ENCODE peak calls at places on chromosomes 3 and 15, in six cellular contexts. B is foreskin fibroblast, F is kidney epithelial cell, V is breast epithelium, H is stomach, O is endodermal cell. Z is an unnamed sample.

GRCh38 chr3:27581852-27582251 is 97.7 kb upstream of the SLC4A7 start:
- DNase-seq in B (no peak), F (no peak), V (no peak), H (no peak), O (no peak), Z (no peak)

GRCh38 chr15:40743921-40744809 is 10.9 kb downstream of the RMDN3 start:
- DNase-seq in B (peak), F (no peak), V (no peak), H (no peak), O (no peak), Z (peak)

GRCh38 chr3:189710620-189711388 is 79.6 kb downstream of the TP63 start:
- DNase-seq in B (peak), F (peak), V (no peak), H (no peak), O (no peak), Z (peak)

GRCh38 chr3:194271459-194272035 is 79.6 kb downstream of the CPN2 start:
- DNase-seq in B (no peak), F (no peak), V (no peak), H (no peak), O (no peak), Z (no peak)

GRCh38 chr3:27467545-27467944 is 16.6 kb downstream of the SLC4A7 start:
- DNase-seq in B (peak), F (no peak), V (no peak), H (no peak), O (no peak), Z (peak)

GRCh38 chr3:188205992-188206416 is 52.0 kb downstream of the LPP start:
- DNase-seq in B (no peak), F (no peak), V (no peak), H (no peak), O (peak), Z (no peak)

GRCh38 chr3:153631664-153632063 is 469.6 kb downstream of the RAP2B start:
- DNase-seq in B (no peak), F (no peak), V (no peak), H (no peak), O (no peak), Z (no peak)

GRCh38 chr15:55742498-55742926 is 440 bp downstream of the PRTG start:
- DNase-seq in B (peak), F (no peak), V (no peak), H (no peak), O (no peak), Z (no peak)

GRCh38 chr3:128133273-128133883 is 9.8 kb upstream of the RUVBL1 start:
- DNase-seq in B (peak), F (no peak), V (no peak), H (no peak), O (peak), Z (peak)

GRCh38 chr3:57966823-57967222 is 41.4 kb upstream of the FLNB start:
- DNase-seq in B (peak), F (no peak), V (no peak), H (no peak), O (no peak), Z (peak)

GRCh38 chr3:124768812-124769211 is 38.6 kb downstream of the UMPS start:
- DNase-seq in B (no peak), F (no peak), V (no peak), H (no peak), O (peak), Z (no peak)

GRCh38 chr15:22895465-22896190 is 57.2 kb downstream of the NIPA2 start:
- DNase-seq in B (peak), F (peak), V (peak), H (peak), O (peak), Z (no peak)

GRCh38 chr3:138441742-138442141 is 7.3 kb downstream of the ESYT3 start:
- DNase-seq in B (peak), F (no peak), V (no peak), H (no peak), O (peak), Z (peak)

GRCh38 chr15:67839358-67839928 is 402 bp downstream of the RNU6-1 start:
- DNase-seq in B (peak), F (no peak), V (no peak), H (no peak), O (peak), Z (peak)

GRCh38 chr3:176650478-176650877 is 546.8 kb downstream of the TBL1XR1 start:
- DNase-seq in B (peak), F (no peak), V (no peak), H (no peak), O (no peak), Z (peak)

GRCh38 chr3:59143447-59143846 is 93.6 kb upstream of the CFAP20DC start:
- DNase-seq in B (peak), F (no peak), V (no peak), H (no peak), O (no peak), Z (no peak)

GRCh38 chr3:184399410-184399809 is 19.6 kb downstream of the CHRD start:
- DNase-seq in B (peak), F (peak), V (no peak), H (no peak), O (peak), Z (peak)

GRCh38 chr15:69755571-69756310 is 303.1 kb downstream of the RPLP1 start:
- DNase-seq in B (no peak), F (peak), V (no peak), H (no peak), O (no peak), Z (no peak)

GRCh38 chr3:60588806-60589205 is 662.4 kb downstream of the FHIT start:
- DNase-seq in B (no peak), F (peak), V (no peak), H (no peak), O (no peak), Z (peak)

GRCh38 chr15:90594297-90594696 is 64.6 kb downstream of the CRTC3 start:
- DNase-seq in B (no peak), F (peak), V (peak), H (peak), O (peak), Z (peak)

GRCh38 chr3:36741285-36741684 is 23.1 kb downstream of the DCLK3 start:
- DNase-seq in B (peak), F (no peak), V (no peak), H (no peak), O (peak), Z (peak)

GRCh38 chr15:88390502-88390901 is 76.7 kb downstream of the MRPL46 start:
- DNase-seq in B (no peak), F (no peak), V (no peak), H (no peak), O (no peak), Z (no peak)

GRCh38 chr3:32303051-32303786 is 64.7 kb downstream of the CMTM8 start:
- DNase-seq in B (no peak), F (no peak), V (no peak), H (no peak), O (no peak), Z (no peak)

GRCh38 chr15:43134157-43134637 is 811 bp downstream of the TMEM62 start:
- DNase-seq in B (peak), F (no peak), V (no peak), H (no peak), O (peak), Z (no peak)

GRCh38 chr3:16048435-16049318 is 125.8 kb upstream of the GALNT15 start:
- DNase-seq in B (peak), F (no peak), V (no peak), H (peak), O (peak), Z (peak)

GRCh38 chr3:30689202-30689641 is 82.8 kb downstream of the TGFBR2 start:
- DNase-seq in B (peak), F (peak), V (no peak), H (peak), O (no peak), Z (peak)

GRCh38 chr15:48965972-48966371 is 2.3 kb upstream of the SHC4 start:
- DNase-seq in B (peak), F (no peak), V (no peak), H (no peak), O (no peak), Z (peak)

GRCh38 chr3:149667576-149667975 is 9.8 kb upstream of the WWTR1 start:
- DNase-seq in B (peak), F (no peak), V (no peak), H (no peak), O (no peak), Z (peak)

GRCh38 chr3:194768586-194768985 is 82.9 kb downstream of the FAM43A start:
- DNase-seq in B (no peak), F (no peak), V (no peak), H (no peak), O (no peak), Z (no peak)

GRCh38 chr3:35484939-35485605 is 154.3 kb upstream of the ARPP21 start:
- DNase-seq in B (no peak), F (no peak), V (no peak), H (no peak), O (no peak), Z (no peak)

GRCh38 chr3:77506384-77506783 is 466.5 kb downstream of the ROBO2 start:
- DNase-seq in B (peak), F (no peak), V (no peak), H (no peak), O (no peak), Z (no peak)
- TF ChIP-seq CTCF in B (no peak), F (no peak), V (no peak), H (no peak), O (peak), Z (no peak)

GRCh38 chr15:52718551-52718950 is 39.4 kb upstream of the ATOSA start:
- DNase-seq in B (no peak), F (no peak), V (no peak), H (no peak), O (no peak), Z (no peak)
- H3K4me3 ChIP-seq in B (no peak), F (no peak), V (no peak), H (no peak), O (no peak), Z (no peak)

GRCh38 chr3:135246027-135246426 is 451.0 kb downstream of the EPHB1 start:
- DNase-seq in B (no peak), F (no peak), V (no peak), H (no peak), O (no peak), Z (no peak)
- TF ChIP-seq CTCF in B (peak), F (no peak), V (no peak), H (no peak), O (peak), Z (no peak)

GRCh38 chr15:39578851-39579486 is 1.9 kb upstream of the THBS1 start:
- DNase-seq in B (peak), F (no peak), V (no peak), H (no peak), O (no peak), Z (peak)
- H3K4me3 ChIP-seq in B (peak), F (no peak), V (peak), H (peak), O (peak), Z (peak)

GRCh38 chr3:182618085-182618732 is 175.1 kb upstream of the ATP11B start:
- DNase-seq in B (no peak), F (no peak), V (no peak), H (no peak), O (no peak), Z (peak)

GRCh38 chr3:182618981-182619591 is 174.2 kb upstream of the ATP11B start:
- DNase-seq in B (no peak), F (peak), V (no peak), H (no peak), O (no peak), Z (peak)

GRCh38 chr3:182620715-182621434 is 172.4 kb upstream of the ATP11B start:
- DNase-seq in B (no peak), F (no peak), V (no peak), H (no peak), O (no peak), Z (no peak)

GRCh38 chr3:182622241-182622545 is 171.1 kb upstream of the ATP11B start:
- DNase-seq in B (no peak), F (no peak), V (no peak), H (no peak), O (no peak), Z (no peak)

GRCh38 chr3:182621435-182622240 is 171.7 kb upstream of the ATP11B start:
- DNase-seq in B (no peak), F (no peak), V (no peak), H (no peak), O (no peak), Z (no peak)
- TF ChIP-seq CTCF in B (no peak), F (peak), V (no peak), H (no peak), O (peak), Z (peak)

GRCh38 chr3:93906245-93906644 is 67.5 kb downstream of the PROS1 start:
- DNase-seq in B (no peak), F (no peak), V (no peak), H (no peak), O (no peak), Z (no peak)
- H3K4me3 ChIP-seq in B (no peak), F (no peak), V (no peak), H (no peak), O (no peak), Z (no peak)

GRCh38 chr3:52299247-52299657 is 11.6 kb downstream of the GLYCTK start:
- DNase-seq in B (no peak), F (no peak), V (no peak), H (no peak), O (peak), Z (no peak)

GRCh38 chr3:52297242-52298146 is 9.9 kb downstream of the GLYCTK start:
- DNase-seq in B (no peak), F (no peak), V (no peak), H (no peak), O (no peak), Z (no peak)

GRCh38 chr3:52301042-52301441 is 13.4 kb downstream of the GLYCTK start:
- DNase-seq in B (no peak), F (no peak), V (no peak), H (no peak), O (no peak), Z (no peak)

GRCh38 chr3:52298147-52299098 is 10.8 kb downstream of the GLYCTK start:
- DNase-seq in B (peak), F (no peak), V (no peak), H (no peak), O (peak), Z (no peak)

GRCh38 chr3:52299815-52300611 is 12.4 kb downstream of the GLYCTK start:
- DNase-seq in B (peak), F (no peak), V (no peak), H (peak), O (peak), Z (no peak)
- TF ChIP-seq CTCF in B (peak), F (peak), V (no peak), H (no peak), O (peak), Z (peak)

DNA sequence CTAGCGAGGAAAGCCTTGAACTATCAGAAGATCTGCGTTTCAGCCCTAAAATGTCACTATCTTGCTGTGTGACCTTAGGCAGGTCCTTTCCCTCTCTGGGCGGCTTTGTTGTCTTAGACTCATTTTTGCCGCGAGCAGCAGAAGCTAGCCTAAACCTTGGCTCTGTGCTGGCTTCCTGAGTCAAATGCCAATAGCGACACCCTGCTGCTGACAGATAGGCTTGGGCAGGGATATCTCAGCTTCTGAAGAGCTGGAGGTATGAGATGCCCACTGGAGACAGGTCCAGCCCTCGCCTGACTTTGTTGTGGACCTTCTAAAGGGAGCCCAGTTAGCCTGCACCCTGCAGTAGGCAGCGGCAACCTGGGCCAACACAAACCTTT is 1.3 kb downstream of the ADAMTSL3 start:
- DNase-seq in B (no peak), F (no peak), V (no peak), H (no peak), O (no peak), Z (no peak)
- H3K4me3 ChIP-seq in B (no peak), F (no peak), V (no peak), H (peak), O (no peak), Z (no peak)

DNA sequence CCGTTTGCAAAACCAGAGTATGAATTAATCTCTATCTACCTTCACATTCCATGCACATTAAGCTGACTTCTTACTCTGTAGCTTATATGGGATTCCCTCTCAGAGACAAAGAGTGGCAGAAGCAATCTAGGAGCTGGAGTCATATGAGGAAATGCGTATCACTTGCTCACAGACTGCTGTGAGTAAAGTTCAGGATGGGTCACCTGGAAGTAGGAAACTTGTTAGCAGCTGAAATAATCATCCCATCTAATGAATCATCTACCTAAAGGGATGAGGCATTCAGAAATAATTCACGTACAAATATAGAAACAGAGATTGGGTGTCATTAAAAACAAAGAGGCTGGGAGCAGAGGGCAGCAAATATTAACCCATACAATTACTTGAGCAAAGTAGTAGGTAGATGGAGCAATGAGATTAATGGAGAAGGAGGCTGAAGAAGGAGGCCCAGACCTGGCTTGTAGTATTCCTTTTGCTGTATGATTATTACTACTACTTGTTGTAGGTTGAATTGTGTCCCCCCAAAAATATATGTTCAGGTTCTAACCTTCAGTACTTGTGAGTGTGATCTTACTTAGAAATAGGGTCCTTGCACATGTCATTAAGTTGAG is 866.3 kb downstream of the ROBO2 start:
- DNase-seq in B (no peak), F (peak), V (no peak), H (no peak), O (no peak), Z (no peak)
- TF ChIP-seq CTCF in B (no peak), F (no peak), V (no peak), H (no peak), O (no peak), Z (no peak)